ENCODE peak calls at places on chromosomes 11 and 22, in six cellular contexts. P is fibroblast of lung, O is cardiac muscle cell, T is GM23248, J is Peyer's patch, A is Panc1. N is an unnamed sample. For H3K9me3, the result is how much of the 10 kb centered on the place peaks cover.

GRCh38 chr22:20016734-20017621 is at the start of gene ARVCF:
- DNase-seq in T (peak), J (peak), A (no peak), O (peak), P (peak), N (peak)

GRCh38 chr22:21041937-21042336 is 3.8 kb upstream of the LRRC74B start:
- DNase-seq in A (no peak), J (no peak), T (peak), O (no peak), P (peak), N (no peak)

GRCh38 chr11:113048820-113049555 is 87.8 kb downstream of the NCAM1 start:
- DNase-seq in T (peak), O (peak), A (no peak), P (peak), J (no peak), N (no peak)

GRCh38 chr22:31097941-31098632 is 9.3 kb downstream of the SELENOM start:
- DNase-seq in P (no peak), O (no peak), A (no peak), J (no peak), T (no peak), N (no peak)

GRCh38 chr11:26905368-26905767 is 88.5 kb upstream of the FIBIN start:
- DNase-seq in P (peak), O (peak), A (no peak), T (peak), J (no peak), N (no peak)

GRCh38 chr22:18929459-18929858 is 6.6 kb downstream of the PRODH start:
- DNase-seq in P (no peak), A (no peak), T (no peak), O (no peak), J (no peak), N (no peak)

GRCh38 chr22:39239561-39240423 is 5.0 kb downstream of the PDGFB start:
- DNase-seq in J (no peak), A (no peak), O (no peak), T (no peak), P (no peak), N (no peak)

GRCh38 chr22:43110927-43111623 is 525 bp downstream of the BIK start:
- DNase-seq in O (no peak), P (no peak), A (no peak), J (peak), T (peak), N (no peak)

GRCh38 chr11:68528630-68529029 is 68.1 kb downstream of the PPP6R3 start:
- DNase-seq in O (no peak), J (peak), A (no peak), P (no peak), T (no peak), N (no peak)

GRCh38 chr11:94722735-94723134 is 45.4 kb upstream of the AMOTL1 start:
- DNase-seq in J (no peak), T (no peak), A (no peak), O (no peak), P (no peak), N (no peak)

GRCh38 chr11:64650923-64651523 is 60.0 kb downstream of the SLC22A12 start:
- DNase-seq in T (peak), O (peak), P (peak), A (no peak), J (no peak), N (no peak)

GRCh38 chr11:122271747-122272146 is 155.7 kb upstream of the BLID start:
- DNase-seq in T (no peak), O (no peak), A (no peak), J (no peak), P (no peak), N (no peak)

GRCh38 chr11:26579683-26580082 is 7.6 kb upstream of the MUC15 start:
- DNase-seq in O (no peak), J (no peak), A (no peak), T (peak), P (no peak), N (no peak)

GRCh38 chr11:34652191-34652958 is 31.5 kb downstream of the EHF start:
- DNase-seq in J (no peak), T (no peak), A (no peak), O (no peak), P (no peak), N (no peak)

GRCh38 chr11:44595964-44596381 is 30.5 kb downstream of the CD82 start:
- DNase-seq in T (peak), A (no peak), J (peak), P (peak), O (peak), N (no peak)

GRCh38 chr11:106446961-106447360 is 369.5 kb downstream of the AASDHPPT start:
- DNase-seq in O (no peak), A (no peak), T (no peak), J (no peak), P (no peak), N (no peak)

GRCh38 chr11:123145661-123146060 is 49.4 kb downstream of the CLMP start:
- DNase-seq in O (no peak), P (no peak), J (no peak), A (no peak), T (no peak), N (no peak)

GRCh38 chr11:120442031-120442430 is 69.5 kb upstream of the GRIK4 start:
- DNase-seq in P (no peak), A (no peak), O (no peak), J (no peak), T (no peak), N (no peak)

GRCh38 chr22:20062766-20063083 is 17.3 kb upstream of the DGCR8 start:
- DNase-seq in A (no peak), P (peak), J (no peak), T (peak), O (peak), N (no peak)

DNA sequence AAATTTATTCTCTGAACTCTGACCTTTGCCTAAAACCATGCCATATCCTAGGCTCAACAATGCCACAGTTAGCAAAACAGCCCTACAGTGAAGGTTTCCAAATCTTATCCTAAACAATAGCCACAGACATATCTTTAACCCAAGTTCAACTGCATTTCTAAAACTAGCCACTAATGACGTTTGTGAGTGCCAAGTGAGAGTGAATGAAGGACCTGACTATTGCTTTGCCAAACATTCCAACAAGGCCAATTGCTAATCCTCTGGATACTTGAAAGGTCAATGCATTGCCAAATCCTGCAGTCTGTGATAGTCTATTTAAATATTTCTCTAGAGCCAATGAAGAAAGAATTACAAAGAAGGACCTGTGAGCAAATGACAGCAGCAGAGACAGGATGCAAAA is 2.5 kb upstream of the OR4C45 start:
- DNase-seq in J (no peak), T (no peak), P (no peak), A (no peak), O (no peak), N (no peak)
- H3K9me3 ChIP-seq in J (under half), T (under half), P (under half), A (under half), O (under half), N (under half)

GRCh38 chr11:10351768-10352641 is 47.1 kb downstream of the ADM start:
- DNase-seq in P (peak), O (peak), J (no peak), A (peak), T (peak), N (peak)
- H3K27ac ChIP-seq in P (peak), O (peak), J (peak), A (peak), T (peak), N (peak)

DNA sequence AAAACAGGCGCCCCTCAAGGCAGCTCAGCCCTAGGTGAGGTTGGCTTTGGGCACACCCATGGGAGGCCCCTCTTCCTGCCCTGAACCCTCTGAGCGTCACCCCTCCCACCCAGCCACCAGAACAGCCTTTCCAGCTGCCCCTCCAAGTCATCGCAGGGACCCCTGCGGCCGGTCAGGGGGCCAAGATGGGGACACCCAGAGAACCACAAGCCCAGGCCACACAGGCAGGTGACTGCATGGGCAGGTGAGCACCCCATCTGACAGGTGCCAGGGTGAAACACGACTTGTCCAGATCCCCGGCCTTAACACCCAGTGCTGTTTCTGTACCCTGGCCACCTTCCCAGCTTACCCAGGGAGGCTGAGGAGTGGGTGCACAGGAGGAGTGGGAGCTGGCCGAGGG is 24.6 kb upstream of the GRAMD4 start:
- DNase-seq in O (no peak), A (no peak), T (no peak), J (no peak), P (no peak), N (no peak)
- H3K4me3 ChIP-seq in O (no peak), A (no peak), T (no peak), J (no peak), P (no peak), N (no peak)

DNA sequence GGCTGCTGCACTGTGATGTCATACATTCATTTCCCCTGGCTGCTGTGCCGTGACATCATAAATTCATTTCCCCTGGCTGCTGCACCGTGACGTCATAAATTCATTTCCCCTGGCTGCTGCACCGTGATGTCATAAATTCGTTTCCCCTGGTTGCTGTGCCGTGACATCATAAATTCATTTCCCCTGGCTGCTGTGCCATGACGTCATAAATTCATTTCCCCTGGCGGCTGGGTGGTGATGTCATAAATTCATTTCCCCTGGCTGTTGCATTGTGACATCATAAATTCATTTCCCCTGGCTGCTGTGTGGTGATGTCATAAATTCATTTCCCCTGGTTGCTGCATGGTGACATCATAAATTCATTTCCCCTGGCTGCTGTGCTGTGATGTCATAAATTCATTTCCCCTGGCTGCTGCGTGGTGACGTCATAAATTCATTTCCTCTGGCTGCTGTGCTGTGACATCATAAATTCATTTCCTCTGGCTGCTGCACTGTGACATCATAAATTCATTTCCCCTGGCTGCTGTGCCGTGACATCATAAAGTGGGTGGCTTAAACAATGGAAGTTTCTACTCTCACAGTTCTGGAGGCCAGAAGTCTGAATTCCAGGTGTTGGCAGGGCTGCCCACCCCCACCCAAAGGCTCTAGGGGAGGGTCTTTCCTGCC is 301.1 kb downstream of the SHANK2 start:
- DNase-seq in O (no peak), J (no peak), A (no peak), P (no peak), T (peak), N (no peak)
- H3K9me3 ChIP-seq in O (under half), J (under half), A (under half), P (under half), T (under half), N (half or more)

GRCh38 chr11:66844496-66845142 is 1.4 kb downstream of the RCE1 start:
- DNase-seq in A (no peak), T (no peak), J (no peak), P (no peak), O (no peak), N (no peak)

GRCh38 chr11:66845143-66845875 is 2.1 kb downstream of the RCE1 start:
- DNase-seq in P (no peak), O (no peak), J (no peak), T (no peak), A (no peak), N (no peak)

GRCh38 chr11:66847461-66848232 is 4.4 kb downstream of the RCE1 start:
- DNase-seq in P (no peak), J (no peak), T (no peak), A (no peak), O (no peak), N (no peak)

GRCh38 chr11:66845876-66846212 is 2.6 kb downstream of the RCE1 start:
- DNase-seq in J (no peak), A (no peak), P (no peak), T (no peak), O (no peak), N (no peak)

GRCh38 chr11:66846671-66847091 is 3.4 kb downstream of the RCE1 start:
- DNase-seq in T (peak), P (no peak), A (no peak), O (no peak), J (no peak), N (no peak)
- H3K27ac ChIP-seq in T (no peak), P (no peak), A (no peak), O (no peak), J (no peak), N (no peak)

GRCh38 chr22:36422287-36423014 is 34.7 kb upstream of the MYH9 start:
- DNase-seq in O (no peak), P (no peak), A (no peak), T (no peak), J (no peak), N (no peak)

GRCh38 chr22:36419177-36419911 is 31.6 kb upstream of the MYH9 start:
- DNase-seq in P (peak), O (peak), A (no peak), T (peak), J (peak), N (peak)

GRCh38 chr22:36417281-36417686 is 29.5 kb upstream of the MYH9 start:
- DNase-seq in J (peak), T (peak), A (no peak), O (no peak), P (peak), N (no peak)

GRCh38 chr22:36423461-36424404 is 36.0 kb upstream of the MYH9 start:
- DNase-seq in T (no peak), J (no peak), A (no peak), O (peak), P (peak), N (peak)

DNA sequence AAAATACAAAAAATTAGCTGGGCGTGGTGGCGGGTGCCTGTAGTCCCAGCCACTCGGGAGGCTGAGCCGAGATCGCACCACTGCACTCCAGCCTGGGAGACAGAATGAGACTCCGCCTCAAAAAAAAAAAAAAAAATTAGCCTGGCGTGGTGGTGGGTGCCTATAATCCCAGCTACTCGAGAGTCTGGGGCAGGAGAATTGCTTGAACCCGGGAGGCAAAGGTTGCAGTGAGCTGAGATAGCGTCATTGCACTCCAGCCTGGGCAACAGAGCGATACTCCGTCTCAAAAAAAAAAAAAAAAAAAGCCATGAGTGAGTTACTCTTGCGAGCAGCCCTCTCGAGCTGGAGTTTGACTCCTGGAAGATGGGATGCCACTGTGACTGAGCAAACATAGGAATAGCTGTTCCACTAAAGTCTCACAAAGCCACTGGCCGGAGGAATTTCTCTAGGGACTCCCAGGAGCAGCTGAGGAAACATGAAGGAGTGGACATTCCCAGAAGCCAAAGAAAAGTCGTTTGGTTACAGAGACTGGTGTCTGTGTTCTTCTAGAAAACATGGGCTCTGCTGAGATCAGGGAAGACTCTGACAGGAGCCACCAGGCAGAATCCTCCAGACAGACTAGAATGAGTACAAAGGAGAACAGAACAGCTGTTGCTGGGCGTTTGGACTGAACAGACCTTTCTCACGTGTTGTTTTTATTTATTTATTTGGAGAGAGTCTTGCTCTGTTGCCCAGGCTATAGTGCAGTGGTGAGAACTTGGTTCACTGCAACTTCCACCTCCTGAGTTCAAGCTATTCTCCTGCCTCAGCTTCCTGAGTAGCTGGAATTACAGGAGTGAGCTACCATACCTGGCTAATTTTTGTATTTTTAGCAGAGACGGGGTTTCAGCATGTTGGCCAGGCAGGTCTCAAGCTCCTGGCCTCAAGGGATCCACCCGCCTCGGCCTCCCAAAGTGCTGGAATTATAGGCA is 32.4 kb upstream of the MYH9 start:
- DNase-seq in T (peak), A (no peak), J (no peak), O (no peak), P (no peak), N (no peak)
- H3K4me3 ChIP-seq in T (no peak), A (no peak), J (peak), O (no peak), P (no peak), N (no peak)

GRCh38 chr11:85431319-85431718 is 195.8 kb downstream of the DLG2 start:
- DNase-seq in J (no peak), A (no peak), O (no peak), P (no peak), T (no peak), N (no peak)
- H3K9me3 ChIP-seq in J (under half), A (under half), O (under half), P (under half), T (under half), N (under half)

GRCh38 chr11:62497132-62497915 is 49.3 kb downstream of the AHNAK start:
- DNase-seq in P (peak), O (peak), J (no peak), A (peak), T (peak), N (no peak)

GRCh38 chr11:62498492-62499286 is 47.9 kb downstream of the AHNAK start:
- DNase-seq in J (no peak), P (no peak), O (no peak), A (no peak), T (no peak), N (no peak)

GRCh38 chr11:62493801-62494200 is 52.8 kb downstream of the AHNAK start:
- DNase-seq in O (no peak), A (no peak), T (no peak), J (no peak), P (no peak), N (no peak)

GRCh38 chr11:62494246-62494645 is 52.4 kb downstream of the AHNAK start:
- DNase-seq in T (no peak), P (no peak), J (no peak), O (no peak), A (no peak), N (no peak)

GRCh38 chr11:62496676-62497075 is 49.9 kb downstream of the AHNAK start:
- DNase-seq in A (no peak), O (no peak), J (no peak), T (no peak), P (no peak), N (no peak)
- H3K27ac ChIP-seq in A (peak), O (no peak), J (peak), T (peak), P (peak), N (no peak)

GRCh38 chr11:82730286-82730685 is 3.4 kb downstream of the FAM181B start:
- DNase-seq in P (no peak), T (no peak), O (no peak), A (no peak), J (no peak), N (no peak)
- H3K4me3 ChIP-seq in P (no peak), T (no peak), O (no peak), A (no peak), J (no peak), N (no peak)

GRCh38 chr11:134538793-134539192 is 126.8 kb upstream of the B3GAT1 start:
- DNase-seq in P (no peak), O (no peak), T (no peak), A (no peak), J (no peak), N (no peak)

GRCh38 chr11:134536677-134537076 is 124.6 kb upstream of the B3GAT1 start:
- DNase-seq in O (no peak), P (no peak), J (no peak), T (no peak), A (no peak), N (no peak)

GRCh38 chr11:134539285-134539684 is 127.2 kb upstream of the B3GAT1 start:
- DNase-seq in P (no peak), O (no peak), J (no peak), T (no peak), A (no peak), N (no peak)

GRCh38 chr11:134537296-134537695 is 125.3 kb upstream of the B3GAT1 start:
- DNase-seq in A (no peak), P (no peak), T (no peak), O (no peak), J (no peak), N (no peak)

DNA sequence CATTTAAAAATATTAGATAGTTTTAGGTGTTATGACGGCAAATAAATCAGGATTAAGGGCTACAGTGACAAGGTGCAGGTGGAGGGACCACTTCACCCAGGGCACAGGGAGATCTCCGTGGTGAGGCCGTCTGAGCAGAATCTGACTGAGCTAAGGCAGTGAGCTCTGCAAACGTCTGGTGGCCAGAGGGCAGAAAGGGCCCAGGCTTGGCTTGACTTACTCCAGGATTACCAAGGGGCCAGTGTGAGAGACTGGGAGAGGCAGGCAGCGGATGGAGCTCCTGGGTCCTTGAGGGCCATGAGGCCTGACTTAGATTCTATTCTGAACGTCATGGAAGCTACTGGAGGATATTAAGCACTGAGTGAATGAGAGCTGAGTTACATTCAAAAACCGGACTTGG is 125.9 kb upstream of the B3GAT1 start:
- DNase-seq in A (no peak), P (no peak), T (no peak), J (no peak), O (no peak), N (no peak)
- H3K9me3 ChIP-seq in A (under half), P (under half), T (under half), J (under half), O (under half), N (half or more)

N was measured in AG04450.